ENCODE peak calls at places on chromosome 17, in eight cellular contexts. One of them, this sample, is unnamed.

GRCh38 chr17:65495255-65496060 is 66.0 kb downstream of the AXIN2 start:
- DNase-seq in colonic mucosa: peak
- DNase-seq in astrocyte of the spinal cord: peak
- DNase-seq in A549: no peak
- DNase-seq in nephron progenitor cell: peak
- DNase-seq in NB4: no peak
- DNase-seq in GM23338: peak
- DNase-seq in endothelial cell: no peak
- DNase-seq in this sample: no peak

GRCh38 chr17:73288534-73289302 is 23.1 kb downstream of the CDC42EP4 start:
- DNase-seq in colonic mucosa: peak
- DNase-seq in astrocyte of the spinal cord: peak
- DNase-seq in A549: peak
- DNase-seq in nephron progenitor cell: no peak
- DNase-seq in NB4: no peak
- DNase-seq in GM23338: no peak
- DNase-seq in endothelial cell: no peak
- DNase-seq in this sample: peak

GRCh38 chr17:48457080-48457836 is 27.2 kb upstream of the SKAP1 start:
- DNase-seq in colonic mucosa: peak
- DNase-seq in astrocyte of the spinal cord: peak
- DNase-seq in A549: peak
- DNase-seq in nephron progenitor cell: peak
- DNase-seq in NB4: peak
- DNase-seq in GM23338: peak
- DNase-seq in endothelial cell: peak
- DNase-seq in this sample: peak

GRCh38 chr17:38358586-38359513 is 7.2 kb downstream of the SOCS7 start:
- DNase-seq in colonic mucosa: no peak
- DNase-seq in astrocyte of the spinal cord: no peak
- DNase-seq in A549: no peak
- DNase-seq in nephron progenitor cell: no peak
- DNase-seq in NB4: no peak
- DNase-seq in GM23338: no peak
- DNase-seq in endothelial cell: no peak
- DNase-seq in this sample: no peak

GRCh38 chr17:3529817-3530741 is 27.5 kb downstream of the TRPV3 start:
- DNase-seq in colonic mucosa: peak
- DNase-seq in astrocyte of the spinal cord: peak
- DNase-seq in A549: no peak
- DNase-seq in nephron progenitor cell: no peak
- DNase-seq in NB4: no peak
- DNase-seq in GM23338: peak
- DNase-seq in endothelial cell: no peak
- DNase-seq in this sample: peak

GRCh38 chr17:44387773-44388172 is 1.7 kb downstream of the ITGA2B start:
- DNase-seq in colonic mucosa: no peak
- DNase-seq in astrocyte of the spinal cord: no peak
- DNase-seq in A549: no peak
- DNase-seq in nephron progenitor cell: no peak
- DNase-seq in NB4: no peak
- DNase-seq in GM23338: no peak
- DNase-seq in endothelial cell: no peak
- DNase-seq in this sample: no peak

GRCh38 chr17:13885550-13885949 is 183.8 kb upstream of the COX10 start:
- DNase-seq in colonic mucosa: no peak
- DNase-seq in astrocyte of the spinal cord: no peak
- DNase-seq in A549: no peak
- DNase-seq in nephron progenitor cell: no peak
- DNase-seq in NB4: no peak
- DNase-seq in GM23338: no peak
- DNase-seq in endothelial cell: no peak
- DNase-seq in this sample: no peak

GRCh38 chr17:18860161-18860972 is 2.4 kb downstream of the PRPSAP2 start:
- DNase-seq in colonic mucosa: peak
- DNase-seq in astrocyte of the spinal cord: no peak
- DNase-seq in A549: no peak
- DNase-seq in nephron progenitor cell: no peak
- DNase-seq in NB4: no peak
- DNase-seq in GM23338: no peak
- DNase-seq in endothelial cell: no peak
- DNase-seq in this sample: no peak

GRCh38 chr17:35847006-35847405 is 21.7 kb downstream of the HEATR9 start:
- DNase-seq in colonic mucosa: no peak
- DNase-seq in astrocyte of the spinal cord: no peak
- DNase-seq in A549: no peak
- DNase-seq in nephron progenitor cell: no peak
- DNase-seq in NB4: no peak
- DNase-seq in GM23338: no peak
- DNase-seq in endothelial cell: no peak
- DNase-seq in this sample: no peak

DNA sequence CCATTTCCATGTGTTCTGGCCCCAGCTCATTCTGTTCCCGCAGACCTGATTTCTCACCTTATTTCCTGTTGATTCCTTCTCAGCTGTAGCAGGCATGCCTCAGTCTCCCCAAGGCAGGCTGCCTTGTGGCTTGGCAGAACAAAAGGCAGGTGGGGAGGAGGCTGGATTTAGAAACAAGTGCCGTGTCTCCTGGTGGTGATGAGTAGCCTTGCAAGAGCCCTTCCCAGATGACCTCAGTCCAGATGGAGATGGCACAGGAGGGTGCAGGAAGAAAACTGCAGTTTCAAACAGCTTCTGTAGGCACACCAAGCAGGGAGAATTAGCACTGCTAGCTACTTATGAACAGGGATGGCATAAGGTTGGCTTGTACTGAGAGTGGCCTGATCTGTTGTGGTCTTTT is 64.6 kb downstream of the ARHGAP44 start:
- DNase-seq in colonic mucosa: no peak
- DNase-seq in astrocyte of the spinal cord: no peak
- DNase-seq in A549: peak
- DNase-seq in nephron progenitor cell: no peak
- DNase-seq in NB4: no peak
- DNase-seq in GM23338: peak
- DNase-seq in endothelial cell: no peak
- DNase-seq in this sample: no peak
- TF ChIP-seq CTCF in colonic mucosa: no peak
- TF ChIP-seq CTCF in astrocyte of the spinal cord: no peak
- TF ChIP-seq CTCF in A549: no peak
- TF ChIP-seq CTCF in nephron progenitor cell: no peak
- TF ChIP-seq CTCF in NB4: no peak
- TF ChIP-seq CTCF in GM23338: no peak
- TF ChIP-seq CTCF in endothelial cell: no peak
- TF ChIP-seq CTCF in this sample: no peak

DNA sequence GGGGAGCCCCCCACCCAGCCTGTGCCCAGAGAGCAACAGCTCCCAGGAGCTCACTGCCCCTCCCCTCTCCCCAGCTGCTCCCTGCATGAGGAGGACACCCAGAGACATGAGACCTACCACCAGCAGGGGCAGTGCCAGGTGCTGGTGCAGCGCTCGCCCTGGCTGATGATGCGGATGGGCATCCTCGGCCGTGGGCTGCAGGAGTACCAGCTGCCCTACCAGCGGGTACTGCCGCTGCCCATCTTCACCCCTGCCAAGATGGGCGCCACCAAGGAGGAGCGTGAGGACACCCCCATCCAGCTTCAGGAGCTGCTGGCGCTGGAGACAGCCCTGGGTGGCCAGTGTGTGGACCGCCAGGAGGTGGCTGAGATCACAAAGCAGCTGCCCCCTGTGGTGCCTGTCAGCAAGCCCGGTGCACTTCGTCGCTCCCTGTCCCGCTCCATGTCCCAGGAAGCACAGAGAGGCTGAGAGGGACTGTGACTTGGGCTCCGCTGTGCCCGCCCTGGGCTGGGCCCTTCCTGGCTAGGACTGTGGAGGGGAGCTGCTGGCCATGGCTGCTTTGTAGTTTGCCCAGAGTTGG is 583 bp downstream of the TCAP start:
- DNase-seq in colonic mucosa: no peak
- DNase-seq in astrocyte of the spinal cord: no peak
- DNase-seq in A549: peak
- DNase-seq in nephron progenitor cell: no peak
- DNase-seq in NB4: peak
- DNase-seq in GM23338: no peak
- DNase-seq in endothelial cell: no peak
- DNase-seq in this sample: peak
- TF ChIP-seq CTCF in colonic mucosa: no peak
- TF ChIP-seq CTCF in astrocyte of the spinal cord: no peak
- TF ChIP-seq CTCF in A549: no peak
- TF ChIP-seq CTCF in nephron progenitor cell: no peak
- TF ChIP-seq CTCF in NB4: peak
- TF ChIP-seq CTCF in GM23338: no peak
- TF ChIP-seq CTCF in endothelial cell: no peak
- TF ChIP-seq CTCF in this sample: no peak

GRCh38 chr17:4540224-4541040 is 14.8 kb downstream of the MYBBP1A start:
- DNase-seq in colonic mucosa: no peak
- DNase-seq in astrocyte of the spinal cord: no peak
- DNase-seq in A549: no peak
- DNase-seq in nephron progenitor cell: no peak
- DNase-seq in NB4: peak
- DNase-seq in GM23338: peak
- DNase-seq in endothelial cell: peak
- DNase-seq in this sample: no peak
- TF ChIP-seq CTCF in colonic mucosa: no peak
- TF ChIP-seq CTCF in astrocyte of the spinal cord: no peak
- TF ChIP-seq CTCF in A549: peak
- TF ChIP-seq CTCF in nephron progenitor cell: no peak
- TF ChIP-seq CTCF in NB4: peak
- TF ChIP-seq CTCF in GM23338: peak
- TF ChIP-seq CTCF in endothelial cell: no peak
- TF ChIP-seq CTCF in this sample: no peak

GRCh38 chr17:5499790-5500189 is 13.4 kb downstream of the MIS12 start:
- DNase-seq in colonic mucosa: no peak
- DNase-seq in astrocyte of the spinal cord: no peak
- DNase-seq in A549: no peak
- DNase-seq in nephron progenitor cell: peak
- DNase-seq in NB4: no peak
- DNase-seq in GM23338: peak
- DNase-seq in endothelial cell: peak
- DNase-seq in this sample: no peak
- TF ChIP-seq CTCF in colonic mucosa: no peak
- TF ChIP-seq CTCF in astrocyte of the spinal cord: no peak
- TF ChIP-seq CTCF in A549: no peak
- TF ChIP-seq CTCF in nephron progenitor cell: no peak
- TF ChIP-seq CTCF in NB4: no peak
- TF ChIP-seq CTCF in GM23338: peak
- TF ChIP-seq CTCF in endothelial cell: no peak
- TF ChIP-seq CTCF in this sample: no peak

GRCh38 chr17:41585301-41585700 is 1.4 kb downstream of the KRT14 start:
- DNase-seq in colonic mucosa: no peak
- DNase-seq in astrocyte of the spinal cord: no peak
- DNase-seq in A549: no peak
- DNase-seq in nephron progenitor cell: no peak
- DNase-seq in NB4: no peak
- DNase-seq in GM23338: no peak
- DNase-seq in endothelial cell: no peak
- DNase-seq in this sample: no peak

GRCh38 chr17:41581366-41582060 is 5.2 kb downstream of the KRT14 start:
- DNase-seq in colonic mucosa: no peak
- DNase-seq in astrocyte of the spinal cord: no peak
- DNase-seq in A549: no peak
- DNase-seq in nephron progenitor cell: no peak
- DNase-seq in NB4: no peak
- DNase-seq in GM23338: no peak
- DNase-seq in endothelial cell: no peak
- DNase-seq in this sample: no peak

GRCh38 chr17:41580651-41581365 is 5.9 kb downstream of the KRT14 start:
- DNase-seq in colonic mucosa: no peak
- DNase-seq in astrocyte of the spinal cord: no peak
- DNase-seq in A549: no peak
- DNase-seq in nephron progenitor cell: no peak
- DNase-seq in NB4: no peak
- DNase-seq in GM23338: no peak
- DNase-seq in endothelial cell: no peak
- DNase-seq in this sample: peak

GRCh38 chr17:41580244-41580575 is 6.5 kb downstream of the KRT14 start:
- DNase-seq in colonic mucosa: no peak
- DNase-seq in astrocyte of the spinal cord: no peak
- DNase-seq in A549: no peak
- DNase-seq in nephron progenitor cell: no peak
- DNase-seq in NB4: no peak
- DNase-seq in GM23338: no peak
- DNase-seq in endothelial cell: no peak
- DNase-seq in this sample: no peak

GRCh38 chr17:41583137-41584127 is 3.3 kb downstream of the KRT14 start:
- DNase-seq in colonic mucosa: peak
- DNase-seq in astrocyte of the spinal cord: no peak
- DNase-seq in A549: no peak
- DNase-seq in nephron progenitor cell: no peak
- DNase-seq in NB4: no peak
- DNase-seq in GM23338: no peak
- DNase-seq in endothelial cell: no peak
- DNase-seq in this sample: peak
- TF ChIP-seq CTCF in colonic mucosa: no peak
- TF ChIP-seq CTCF in astrocyte of the spinal cord: no peak
- TF ChIP-seq CTCF in A549: no peak
- TF ChIP-seq CTCF in nephron progenitor cell: no peak
- TF ChIP-seq CTCF in NB4: no peak
- TF ChIP-seq CTCF in GM23338: peak
- TF ChIP-seq CTCF in endothelial cell: no peak
- TF ChIP-seq CTCF in this sample: no peak

DNA sequence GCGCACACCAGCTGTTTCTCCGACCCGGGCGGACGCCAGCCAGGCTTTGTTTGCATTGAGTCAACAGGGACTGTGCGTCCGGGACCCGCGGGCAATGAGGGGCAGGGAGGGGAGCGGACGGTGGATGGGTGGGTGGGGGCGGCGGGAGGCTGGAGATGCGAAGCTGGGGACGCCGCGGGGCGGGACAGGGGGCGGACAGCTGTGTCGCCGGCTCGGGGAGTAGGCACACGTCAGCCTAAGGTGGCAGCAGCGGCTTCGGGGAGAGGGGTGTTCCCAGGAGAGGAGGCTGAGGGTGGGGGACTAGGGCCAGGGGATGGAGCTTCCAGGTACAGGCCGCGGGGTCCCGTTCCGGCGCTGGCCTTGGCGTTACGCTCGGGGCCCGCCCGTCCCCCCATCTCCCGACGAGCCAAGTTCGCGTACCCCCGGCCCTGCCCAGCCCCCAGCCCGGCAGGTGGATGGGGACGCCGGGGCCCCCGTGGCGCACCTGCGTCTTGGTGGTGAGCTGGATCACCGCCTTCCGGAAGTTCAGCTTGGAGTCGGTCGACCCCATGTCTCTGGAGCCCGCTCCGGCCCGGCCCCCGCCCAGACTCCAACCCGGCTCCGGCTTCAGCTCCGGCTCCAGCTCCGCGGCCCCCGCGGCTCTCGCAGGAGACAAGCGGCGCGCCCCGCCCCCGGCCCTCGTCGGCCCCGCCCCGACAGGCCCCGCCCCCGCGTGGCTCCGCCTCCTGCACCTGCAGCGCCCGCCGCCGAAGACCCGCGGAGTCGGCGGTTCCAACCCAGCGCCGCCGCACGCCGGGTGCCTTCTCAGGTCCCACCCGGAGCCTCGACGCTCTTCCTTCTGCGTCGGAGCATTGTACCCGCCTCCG is at the start of gene HID1:
- DNase-seq in colonic mucosa: peak
- DNase-seq in astrocyte of the spinal cord: no peak
- DNase-seq in A549: peak
- DNase-seq in nephron progenitor cell: peak
- DNase-seq in NB4: peak
- DNase-seq in GM23338: peak
- DNase-seq in endothelial cell: peak
- DNase-seq in this sample: peak
- TF ChIP-seq CTCF in colonic mucosa: no peak
- TF ChIP-seq CTCF in astrocyte of the spinal cord: no peak
- TF ChIP-seq CTCF in A549: no peak
- TF ChIP-seq CTCF in nephron progenitor cell: no peak
- TF ChIP-seq CTCF in NB4: no peak
- TF ChIP-seq CTCF in GM23338: no peak
- TF ChIP-seq CTCF in endothelial cell: no peak
- TF ChIP-seq CTCF in this sample: no peak

This sample was measured in Calu3.